ENCODE peak calls at places on chromosomes 6 and 20, in four cellular contexts. One of them, this sample, is unnamed.

GRCh38 chr6:137866914-137867684 is at the start of gene TNFAIP3:
- DNase-seq in H1: peak
- DNase-seq in GM12891: peak
- DNase-seq in K562: peak
- DNase-seq in this sample: peak

GRCh38 chr6:33785766-33786165 is 3.2 kb downstream of the LEMD2 start:
- DNase-seq in H1: no peak
- DNase-seq in GM12891: no peak
- DNase-seq in K562: no peak
- DNase-seq in this sample: no peak

GRCh38 chr6:45952546-45952945 is 63.1 kb downstream of the CLIC5 start:
- DNase-seq in H1: no peak
- DNase-seq in GM12891: no peak
- DNase-seq in K562: no peak
- DNase-seq in this sample: no peak

GRCh38 chr6:45728674-45729073 is 287.0 kb downstream of the CLIC5 start:
- DNase-seq in H1: no peak
- DNase-seq in GM12891: no peak
- DNase-seq in K562: no peak
- DNase-seq in this sample: no peak

GRCh38 chr6:87925373-87926060 is 122.1 kb upstream of the SPACA1 start:
- DNase-seq in H1: no peak
- DNase-seq in GM12891: no peak
- DNase-seq in K562: no peak
- DNase-seq in this sample: peak

GRCh38 chr6:75892384-75892783 is 143.3 kb downstream of the MYO6 start:
- DNase-seq in H1: no peak
- DNase-seq in GM12891: no peak
- DNase-seq in K562: no peak
- DNase-seq in this sample: no peak

GRCh38 chr6:75296811-75297779 is 12.5 kb upstream of the TMEM30A start:
- DNase-seq in H1: no peak
- DNase-seq in GM12891: no peak
- DNase-seq in K562: peak
- DNase-seq in this sample: no peak

GRCh38 chr20:13441388-13441787 is 197.3 kb downstream of the TASP1 start:
- DNase-seq in H1: no peak
- DNase-seq in GM12891: no peak
- DNase-seq in K562: no peak
- DNase-seq in this sample: no peak

GRCh38 chr20:41174373-41174772 is 37.0 kb downstream of the PLCG1 start:
- DNase-seq in H1: no peak
- DNase-seq in GM12891: no peak
- DNase-seq in K562: no peak
- DNase-seq in this sample: no peak

GRCh38 chr6:163170294-163170883 is 244.1 kb upstream of the QKI start:
- DNase-seq in H1: no peak
- DNase-seq in GM12891: peak
- DNase-seq in K562: peak
- DNase-seq in this sample: no peak

GRCh38 chr20:64051532-64052325 is 2.3 kb upstream of the SOX18 start:
- DNase-seq in H1: no peak
- DNase-seq in GM12891: no peak
- DNase-seq in K562: no peak
- DNase-seq in this sample: no peak
- TF ChIP-seq POLR2A in H1: no peak
- TF ChIP-seq POLR2A in GM12891: no peak
- TF ChIP-seq POLR2A in K562: no peak
- TF ChIP-seq POLR2A in this sample: no peak

GRCh38 chr20:63775096-63775978 is 35.8 kb downstream of the SLC2A4RG start:
- DNase-seq in H1: no peak
- DNase-seq in GM12891: no peak
- DNase-seq in K562: peak
- DNase-seq in this sample: no peak
- TF ChIP-seq TAF1 in H1: no peak
- TF ChIP-seq TAF1 in GM12891: no peak
- TF ChIP-seq TAF1 in K562: no peak
- TF ChIP-seq TAF1 in this sample: no peak

GRCh38 chr6:104095661-104096416 is 763.9 kb downstream of the HACE1 start:
- DNase-seq in H1: no peak
- DNase-seq in GM12891: no peak
- DNase-seq in K562: no peak
- DNase-seq in this sample: no peak
- TF ChIP-seq POLR2AphosphoS5 in H1: no peak
- TF ChIP-seq POLR2AphosphoS5 in GM12891: no peak
- TF ChIP-seq POLR2AphosphoS5 in K562: no peak
- TF ChIP-seq POLR2AphosphoS5 in this sample: no peak

GRCh38 chr6:31899215-31899614 is 1.7 kb upstream of the EHMT2 start:
- DNase-seq in H1: no peak
- DNase-seq in GM12891: no peak
- DNase-seq in K562: no peak
- DNase-seq in this sample: no peak

GRCh38 chr6:31896856-31897611 is 464 bp downstream of the EHMT2 start:
- DNase-seq in H1: no peak
- DNase-seq in GM12891: no peak
- DNase-seq in K562: peak
- DNase-seq in this sample: no peak

GRCh38 chr6:31899882-31900722 is 1.8 kb downstream of the ZBTB12 start:
- DNase-seq in H1: no peak
- DNase-seq in GM12891: no peak
- DNase-seq in K562: no peak
- DNase-seq in this sample: no peak

GRCh38 chr6:31897612-31898199 is at the start of gene EHMT2:
- DNase-seq in H1: no peak
- DNase-seq in GM12891: peak
- DNase-seq in K562: peak
- DNase-seq in this sample: peak

DNA sequence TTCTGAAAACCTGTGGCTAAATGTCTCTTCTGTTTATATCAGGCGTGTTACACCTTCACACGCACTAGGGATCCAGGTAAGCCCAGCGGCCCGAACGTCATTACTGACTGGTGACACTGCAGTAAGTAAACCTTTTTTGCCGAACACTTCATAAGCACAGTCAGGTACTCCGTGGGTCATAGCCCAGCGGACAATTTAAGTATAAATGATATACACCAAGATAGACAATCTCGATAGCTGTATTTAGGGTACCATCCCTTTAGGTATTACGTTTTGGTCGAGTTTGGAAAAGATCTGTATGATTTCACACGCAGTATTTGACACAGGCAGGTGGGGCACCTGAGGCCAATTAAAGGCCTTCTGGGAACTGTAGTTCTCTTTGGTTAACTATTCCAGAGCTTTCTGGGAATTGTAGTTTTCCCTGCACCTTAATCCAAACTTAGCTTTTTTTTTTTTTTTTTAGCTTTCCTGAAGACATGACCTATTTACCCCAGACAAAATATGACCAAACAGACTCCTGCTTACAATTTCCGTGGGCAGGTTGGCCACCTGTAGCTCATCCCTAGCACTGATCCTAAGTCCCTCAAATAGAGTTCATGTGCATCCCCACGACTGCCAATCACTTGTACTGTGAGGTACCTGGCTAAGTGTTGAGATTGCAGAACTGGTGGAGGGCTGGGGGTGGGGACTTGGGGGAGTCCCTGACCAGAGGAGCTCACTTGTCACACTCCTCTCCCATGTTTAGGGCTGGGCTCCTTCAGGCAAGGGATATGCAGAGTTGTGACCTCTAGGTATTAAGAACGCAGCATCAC is 908 bp upstream of the EHMT2 start:
- DNase-seq in H1: no peak
- DNase-seq in GM12891: no peak
- DNase-seq in K562: no peak
- DNase-seq in this sample: no peak
- TF ChIP-seq POLR2A in H1: no peak
- TF ChIP-seq POLR2A in GM12891: no peak
- TF ChIP-seq POLR2A in K562: no peak
- TF ChIP-seq POLR2A in this sample: no peak

This sample was measured in GM12892.